ENCODE peak calls at places on chromosomes 13 and 19, in eight cellular contexts. One of them, this sample, is unnamed. For H3K9me3, the result is how much of the 10 kb centered on the place peaks cover.

GRCh38 chr19:9597027-9597426 is 12.7 kb upstream of the ZNF121 start:
- DNase-seq in osteoblast: peak
- DNase-seq in adipocyte: peak
- DNase-seq in CD8-positive, alpha-beta memory T cell: no peak
- DNase-seq in lung: no peak
- DNase-seq in left ventricle myocardium inferior: no peak
- DNase-seq in tibial nerve: no peak
- DNase-seq in AG04450: no peak
- DNase-seq in this sample: no peak

GRCh38 chr13:98050041-98050466 is 92.8 kb upstream of the FARP1 start:
- DNase-seq in osteoblast: no peak
- DNase-seq in adipocyte: peak
- DNase-seq in CD8-positive, alpha-beta memory T cell: no peak
- DNase-seq in lung: no peak
- DNase-seq in left ventricle myocardium inferior: no peak
- DNase-seq in tibial nerve: no peak
- DNase-seq in AG04450: no peak
- DNase-seq in this sample: no peak

GRCh38 chr13:32956595-32956933 is 59.7 kb upstream of the KL start:
- DNase-seq in osteoblast: no peak
- DNase-seq in adipocyte: no peak
- DNase-seq in CD8-positive, alpha-beta memory T cell: no peak
- DNase-seq in lung: no peak
- DNase-seq in left ventricle myocardium inferior: no peak
- DNase-seq in tibial nerve: no peak
- DNase-seq in AG04450: no peak
- DNase-seq in this sample: no peak

GRCh38 chr19:48308695-48309586 is 16.4 kb upstream of the EMP3 start:
- DNase-seq in osteoblast: no peak
- DNase-seq in adipocyte: no peak
- DNase-seq in CD8-positive, alpha-beta memory T cell: no peak
- DNase-seq in lung: no peak
- DNase-seq in left ventricle myocardium inferior: no peak
- DNase-seq in tibial nerve: no peak
- DNase-seq in AG04450: no peak
- DNase-seq in this sample: no peak

GRCh38 chr19:46825731-46826055 is 25.0 kb downstream of the AP2S1 start:
- DNase-seq in osteoblast: no peak
- DNase-seq in adipocyte: no peak
- DNase-seq in CD8-positive, alpha-beta memory T cell: no peak
- DNase-seq in lung: no peak
- DNase-seq in left ventricle myocardium inferior: no peak
- DNase-seq in tibial nerve: no peak
- DNase-seq in AG04450: no peak
- DNase-seq in this sample: no peak

GRCh38 chr13:88217372-88217771 is 546.2 kb downstream of the SLITRK5 start:
- DNase-seq in osteoblast: no peak
- DNase-seq in adipocyte: no peak
- DNase-seq in CD8-positive, alpha-beta memory T cell: no peak
- DNase-seq in lung: no peak
- DNase-seq in left ventricle myocardium inferior: no peak
- DNase-seq in tibial nerve: no peak
- DNase-seq in AG04450: no peak
- DNase-seq in this sample: no peak

GRCh38 chr13:102845630-102846260 is at the start of gene ERCC5:
- DNase-seq in osteoblast: peak
- DNase-seq in adipocyte: peak
- DNase-seq in CD8-positive, alpha-beta memory T cell: peak
- DNase-seq in lung: peak
- DNase-seq in left ventricle myocardium inferior: peak
- DNase-seq in tibial nerve: peak
- DNase-seq in AG04450: peak
- DNase-seq in this sample: peak

GRCh38 chr19:51698296-51698695 is 5.2 kb downstream of the SPACA6 start:
- DNase-seq in osteoblast: peak
- DNase-seq in adipocyte: no peak
- DNase-seq in CD8-positive, alpha-beta memory T cell: no peak
- DNase-seq in lung: no peak
- DNase-seq in left ventricle myocardium inferior: no peak
- DNase-seq in tibial nerve: no peak
- DNase-seq in AG04450: no peak
- DNase-seq in this sample: no peak

GRCh38 chr13:85970727-85971126 is 171.5 kb upstream of the SLITRK6 start:
- DNase-seq in osteoblast: no peak
- DNase-seq in adipocyte: peak
- DNase-seq in CD8-positive, alpha-beta memory T cell: no peak
- DNase-seq in lung: no peak
- DNase-seq in left ventricle myocardium inferior: no peak
- DNase-seq in tibial nerve: no peak
- DNase-seq in AG04450: no peak
- DNase-seq in this sample: no peak

GRCh38 chr13:99033814-99034213 is 56.0 kb upstream of the DOCK9 start:
- DNase-seq in osteoblast: peak
- DNase-seq in adipocyte: peak
- DNase-seq in CD8-positive, alpha-beta memory T cell: no peak
- DNase-seq in lung: no peak
- DNase-seq in left ventricle myocardium inferior: no peak
- DNase-seq in tibial nerve: no peak
- DNase-seq in AG04450: no peak
- DNase-seq in this sample: no peak

GRCh38 chr19:30144242-30144758 is 202.3 kb downstream of the URI1 start:
- DNase-seq in osteoblast: no peak
- DNase-seq in adipocyte: no peak
- DNase-seq in CD8-positive, alpha-beta memory T cell: no peak
- DNase-seq in lung: no peak
- DNase-seq in left ventricle myocardium inferior: no peak
- DNase-seq in tibial nerve: no peak
- DNase-seq in AG04450: no peak
- DNase-seq in this sample: no peak

GRCh38 chr13:69857188-69857821 is 250.3 kb upstream of the ATXN8OS start:
- DNase-seq in osteoblast: no peak
- DNase-seq in adipocyte: peak
- DNase-seq in CD8-positive, alpha-beta memory T cell: no peak
- DNase-seq in lung: no peak
- DNase-seq in left ventricle myocardium inferior: no peak
- DNase-seq in tibial nerve: no peak
- DNase-seq in AG04450: no peak
- DNase-seq in this sample: no peak

GRCh38 chr13:27415116-27415515 is 9.3 kb upstream of the GTF3A start:
- DNase-seq in osteoblast: no peak
- DNase-seq in adipocyte: no peak
- DNase-seq in CD8-positive, alpha-beta memory T cell: no peak
- DNase-seq in lung: no peak
- DNase-seq in left ventricle myocardium inferior: no peak
- DNase-seq in tibial nerve: no peak
- DNase-seq in AG04450: no peak
- DNase-seq in this sample: no peak

GRCh38 chr13:110731072-110731471 is 17.6 kb downstream of the ING1 start:
- DNase-seq in osteoblast: no peak
- DNase-seq in adipocyte: no peak
- DNase-seq in CD8-positive, alpha-beta memory T cell: no peak
- DNase-seq in lung: no peak
- DNase-seq in left ventricle myocardium inferior: no peak
- DNase-seq in tibial nerve: no peak
- DNase-seq in AG04450: no peak
- DNase-seq in this sample: no peak

GRCh38 chr13:33452873-33453558 is 167.5 kb upstream of the STARD13 start:
- DNase-seq in osteoblast: no peak
- DNase-seq in adipocyte: no peak
- DNase-seq in CD8-positive, alpha-beta memory T cell: no peak
- DNase-seq in lung: no peak
- DNase-seq in left ventricle myocardium inferior: no peak
- DNase-seq in tibial nerve: no peak
- DNase-seq in AG04450: no peak
- DNase-seq in this sample: no peak

GRCh38 chr13:73715910-73716257 is 418.3 kb downstream of the KLF12 start:
- DNase-seq in osteoblast: no peak
- DNase-seq in adipocyte: no peak
- DNase-seq in CD8-positive, alpha-beta memory T cell: no peak
- DNase-seq in lung: no peak
- DNase-seq in left ventricle myocardium inferior: no peak
- DNase-seq in tibial nerve: no peak
- DNase-seq in AG04450: no peak
- DNase-seq in this sample: no peak

GRCh38 chr19:49546825-49547565 is 19.2 kb downstream of the RCN3 start:
- DNase-seq in osteoblast: peak
- DNase-seq in adipocyte: peak
- DNase-seq in CD8-positive, alpha-beta memory T cell: peak
- DNase-seq in lung: peak
- DNase-seq in left ventricle myocardium inferior: no peak
- DNase-seq in tibial nerve: peak
- DNase-seq in AG04450: peak
- DNase-seq in this sample: no peak

GRCh38 chr13:27827646-27828045 is 35.4 kb downstream of the GSX1 start:
- DNase-seq in osteoblast: no peak
- DNase-seq in adipocyte: no peak
- DNase-seq in CD8-positive, alpha-beta memory T cell: no peak
- DNase-seq in lung: no peak
- DNase-seq in left ventricle myocardium inferior: no peak
- DNase-seq in tibial nerve: no peak
- DNase-seq in AG04450: no peak
- DNase-seq in this sample: no peak

GRCh38 chr13:77300176-77301141 is 26.4 kb downstream of the MYCBP2 start:
- DNase-seq in osteoblast: peak
- DNase-seq in adipocyte: peak
- DNase-seq in CD8-positive, alpha-beta memory T cell: no peak
- DNase-seq in lung: no peak
- DNase-seq in left ventricle myocardium inferior: no peak
- DNase-seq in tibial nerve: no peak
- DNase-seq in AG04450: peak
- DNase-seq in this sample: no peak

GRCh38 chr19:2070986-2071673 is 20.1 kb upstream of the MKNK2 start:
- DNase-seq in osteoblast: peak
- DNase-seq in adipocyte: no peak
- DNase-seq in CD8-positive, alpha-beta memory T cell: no peak
- DNase-seq in lung: no peak
- DNase-seq in left ventricle myocardium inferior: no peak
- DNase-seq in tibial nerve: no peak
- DNase-seq in AG04450: no peak
- DNase-seq in this sample: no peak
- H3K9me3 ChIP-seq in osteoblast: under half
- H3K9me3 ChIP-seq in adipocyte: under half
- H3K9me3 ChIP-seq in CD8-positive, alpha-beta memory T cell: under half
- H3K9me3 ChIP-seq in lung: under half
- H3K9me3 ChIP-seq in left ventricle myocardium inferior: under half
- H3K9me3 ChIP-seq in tibial nerve: under half
- H3K9me3 ChIP-seq in AG04450: under half
- H3K9me3 ChIP-seq in this sample: under half

DNA sequence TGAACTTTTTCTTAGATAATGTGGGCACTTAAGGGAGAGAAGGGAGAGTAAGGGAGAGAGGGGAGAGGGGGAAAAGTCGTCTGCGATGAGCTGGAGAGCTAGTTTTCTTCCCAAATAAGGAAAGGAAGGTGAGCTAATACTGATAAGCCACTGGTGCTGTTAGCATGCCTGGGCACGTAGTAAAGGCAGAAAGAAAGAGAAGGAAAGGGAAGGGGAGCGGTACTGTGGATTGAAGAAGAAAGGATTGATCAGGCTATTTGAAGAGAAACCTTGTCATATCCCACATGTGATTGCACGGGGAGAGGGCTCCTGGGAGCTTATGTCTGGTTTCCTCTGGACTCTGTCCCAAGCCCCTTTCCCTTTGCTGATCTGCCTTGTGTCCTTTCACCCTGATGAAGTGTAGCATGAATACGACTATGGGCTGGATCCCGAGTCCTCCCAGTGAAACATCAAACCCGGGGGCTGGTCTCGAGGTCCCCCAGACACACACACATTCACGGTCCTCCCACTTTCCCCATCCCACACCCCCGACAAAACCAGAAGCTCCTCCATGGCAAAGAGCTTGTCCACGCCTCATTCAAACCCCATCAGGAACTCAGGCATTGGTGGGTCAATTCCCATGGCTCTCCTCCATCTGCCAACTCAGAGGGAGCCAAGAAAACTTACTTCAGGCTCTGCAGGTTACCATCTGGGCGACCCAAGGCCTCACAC is 30.6 kb downstream of the NLRP13 start:
- DNase-seq in osteoblast: no peak
- DNase-seq in adipocyte: no peak
- DNase-seq in CD8-positive, alpha-beta memory T cell: no peak
- DNase-seq in lung: no peak
- DNase-seq in left ventricle myocardium inferior: no peak
- DNase-seq in tibial nerve: no peak
- DNase-seq in AG04450: no peak
- DNase-seq in this sample: no peak
- H3K9me3 ChIP-seq in osteoblast: under half
- H3K9me3 ChIP-seq in adipocyte: under half
- H3K9me3 ChIP-seq in CD8-positive, alpha-beta memory T cell: under half
- H3K9me3 ChIP-seq in lung: under half
- H3K9me3 ChIP-seq in left ventricle myocardium inferior: under half
- H3K9me3 ChIP-seq in tibial nerve: under half
- H3K9me3 ChIP-seq in AG04450: half or more
- H3K9me3 ChIP-seq in this sample: under half

GRCh38 chr19:34675919-34676318 is 1.0 kb downstream of the SCGB2B2 start:
- DNase-seq in osteoblast: no peak
- DNase-seq in adipocyte: no peak
- DNase-seq in CD8-positive, alpha-beta memory T cell: no peak
- DNase-seq in lung: no peak
- DNase-seq in left ventricle myocardium inferior: no peak
- DNase-seq in tibial nerve: no peak
- DNase-seq in AG04450: no peak
- DNase-seq in this sample: no peak

GRCh38 chr19:34676697-34677385 is at the start of gene SCGB2B2:
- DNase-seq in osteoblast: peak
- DNase-seq in adipocyte: no peak
- DNase-seq in CD8-positive, alpha-beta memory T cell: no peak
- DNase-seq in lung: peak
- DNase-seq in left ventricle myocardium inferior: no peak
- DNase-seq in tibial nerve: no peak
- DNase-seq in AG04450: no peak
- DNase-seq in this sample: no peak

GRCh38 chr19:34678085-34678412 is 571 bp downstream of the ZNF302 start:
- DNase-seq in osteoblast: no peak
- DNase-seq in adipocyte: no peak
- DNase-seq in CD8-positive, alpha-beta memory T cell: no peak
- DNase-seq in lung: no peak
- DNase-seq in left ventricle myocardium inferior: no peak
- DNase-seq in tibial nerve: no peak
- DNase-seq in AG04450: no peak
- DNase-seq in this sample: no peak

GRCh38 chr19:34677386-34678084 is at the start of gene ZNF302:
- DNase-seq in osteoblast: peak
- DNase-seq in adipocyte: peak
- DNase-seq in CD8-positive, alpha-beta memory T cell: peak
- DNase-seq in lung: peak
- DNase-seq in left ventricle myocardium inferior: peak
- DNase-seq in tibial nerve: peak
- DNase-seq in AG04450: peak
- DNase-seq in this sample: peak

GRCh38 chr19:34678421-34678820 is 943 bp downstream of the ZNF302 start:
- DNase-seq in osteoblast: no peak
- DNase-seq in adipocyte: no peak
- DNase-seq in CD8-positive, alpha-beta memory T cell: no peak
- DNase-seq in lung: no peak
- DNase-seq in left ventricle myocardium inferior: no peak
- DNase-seq in tibial nerve: no peak
- DNase-seq in AG04450: no peak
- DNase-seq in this sample: no peak
- H3K9me3 ChIP-seq in osteoblast: under half
- H3K9me3 ChIP-seq in adipocyte: under half
- H3K9me3 ChIP-seq in CD8-positive, alpha-beta memory T cell: under half
- H3K9me3 ChIP-seq in lung: under half
- H3K9me3 ChIP-seq in left ventricle myocardium inferior: under half
- H3K9me3 ChIP-seq in tibial nerve: under half
- H3K9me3 ChIP-seq in AG04450: under half
- H3K9me3 ChIP-seq in this sample: under half

GRCh38 chr19:11684987-11685675 is 53.6 kb downstream of the ZNF823 start:
- DNase-seq in osteoblast: no peak
- DNase-seq in adipocyte: no peak
- DNase-seq in CD8-positive, alpha-beta memory T cell: no peak
- DNase-seq in lung: no peak
- DNase-seq in left ventricle myocardium inferior: no peak
- DNase-seq in tibial nerve: no peak
- DNase-seq in AG04450: no peak
- DNase-seq in this sample: no peak
- H3K9me3 ChIP-seq in osteoblast: under half
- H3K9me3 ChIP-seq in adipocyte: half or more
- H3K9me3 ChIP-seq in CD8-positive, alpha-beta memory T cell: under half
- H3K9me3 ChIP-seq in lung: under half
- H3K9me3 ChIP-seq in left ventricle myocardium inferior: half or more
- H3K9me3 ChIP-seq in tibial nerve: under half
- H3K9me3 ChIP-seq in AG04450: under half
- H3K9me3 ChIP-seq in this sample: under half